ENCODE peak calls at places on chromosomes 6 and 20, in six cellular contexts. S is neural progenitor cell, T is cardiac muscle cell, B is OCI-LY7, M is IMR-90, R is GM23248. X is an unnamed sample. For H3K36me3, the result is how much of the 10 kb centered on the place peaks cover.

GRCh38 chr20:63122626-63123025 is 93.3 kb downstream of the YTHDF1 start:
- DNase-seq in M (no peak), R (no peak), B (no peak), S (no peak), T (no peak), X (no peak)

GRCh38 chr6:132569170-132569569 is 952 bp upstream of the TAAR6 start:
- DNase-seq in T (no peak), S (no peak), B (no peak), R (no peak), M (no peak), X (no peak)

GRCh38 chr20:29408034-29408695 is 1849.3 kb upstream of the DEFB115 start:
- DNase-seq in S (no peak), R (no peak), M (no peak), T (no peak), B (no peak), X (no peak)

GRCh38 chr6:42451146-42451594 is 556 bp downstream of the TRERF1 start:
- DNase-seq in M (no peak), R (peak), B (no peak), T (no peak), S (no peak), X (peak)

GRCh38 chr6:168247456-168248147 is 72.0 kb downstream of the DACT2 start:
- DNase-seq in M (no peak), T (no peak), B (no peak), R (peak), S (no peak), X (peak)

GRCh38 chr6:27312146-27312949 is at the start of gene POM121L2:
- DNase-seq in R (peak), B (peak), S (peak), M (peak), T (peak), X (peak)

GRCh38 chr6:134589512-134589911 is 271.6 kb upstream of the SGK1 start:
- DNase-seq in M (peak), S (no peak), B (no peak), T (no peak), R (peak), X (no peak)

GRCh38 chr6:165895421-165896165 is 232.6 kb upstream of the PDE10A start:
- DNase-seq in M (no peak), T (no peak), S (no peak), B (no peak), R (peak), X (peak)

GRCh38 chr20:14189794-14190402 is 147.5 kb downstream of the FLRT3 start:
- DNase-seq in M (peak), T (peak), S (peak), R (peak), B (peak), X (peak)

GRCh38 chr6:83226517-83226916 is 33.4 kb downstream of the RWDD2A start:
- DNase-seq in M (peak), T (no peak), S (no peak), R (no peak), B (no peak), X (no peak)

DNA sequence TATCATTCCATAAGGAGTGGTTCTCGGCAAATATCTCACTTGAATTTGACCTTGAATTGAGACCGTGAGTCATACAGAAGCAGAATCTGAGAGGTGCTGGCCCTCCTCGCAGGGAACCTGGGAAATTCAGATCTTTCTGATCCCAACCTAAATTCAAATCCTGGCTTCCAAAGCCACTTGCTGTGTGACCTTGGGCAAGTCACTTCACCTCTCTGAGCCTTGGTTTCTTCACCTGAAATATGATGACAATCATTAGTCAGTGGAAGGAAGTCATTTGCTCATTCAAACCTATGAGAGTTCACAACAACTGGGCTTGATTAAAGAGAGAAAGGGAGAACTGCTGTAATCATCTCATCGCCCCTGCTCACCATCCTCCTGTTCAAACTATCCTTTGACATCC is 7.2 kb downstream of the BPIFA3 start:
- DNase-seq in S (no peak), R (no peak), T (no peak), B (no peak), M (no peak), X (no peak)
- H3K36me3 ChIP-seq in S (under half), R (under half), T (under half), B (under half), M (under half), X (under half)

DNA sequence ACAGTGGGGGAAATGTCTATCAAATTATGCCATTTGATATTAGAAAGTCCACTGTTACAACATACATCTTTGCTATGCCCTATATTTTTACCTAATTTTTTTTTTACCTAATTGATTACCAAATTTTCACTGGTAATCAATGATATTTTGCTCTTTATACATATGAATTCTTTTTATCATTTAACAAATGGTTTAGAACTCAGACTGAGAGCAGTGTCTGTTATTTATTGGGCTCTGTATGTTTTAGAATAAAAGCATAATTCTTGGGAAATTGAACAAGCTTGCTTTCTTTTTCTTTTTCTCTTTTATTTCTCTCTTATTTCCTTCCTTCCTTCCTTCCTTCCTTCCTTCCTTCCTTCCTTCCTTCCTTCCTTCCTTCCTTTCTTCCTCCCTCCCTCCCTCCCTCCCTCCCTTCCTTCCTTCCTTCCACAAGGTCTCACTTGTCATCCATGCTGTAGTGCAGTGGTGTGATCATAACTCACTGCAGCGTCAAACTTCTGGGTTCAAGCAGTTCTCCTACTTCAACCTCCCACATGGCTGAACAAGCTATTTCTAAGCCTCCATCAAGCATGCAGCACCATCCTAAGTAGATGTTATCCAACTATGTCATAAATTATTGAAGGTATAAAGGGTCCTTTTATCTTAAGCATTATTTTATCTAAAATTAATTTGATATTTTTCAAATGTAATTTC is 911.7 kb upstream of the CITED2 start:
- DNase-seq in M (no peak), R (no peak), T (no peak), B (no peak), S (no peak), X (no peak)
- H3K36me3 ChIP-seq in M (under half), R (under half), T (under half), B (under half), S (under half), X (under half)

GRCh38 chr6:125285353-125285752 is 16.4 kb downstream of the HDDC2 start:
- DNase-seq in S (no peak), R (no peak), M (no peak), B (no peak), T (no peak), X (no peak)

GRCh38 chr6:125287718-125288117 is 14.0 kb downstream of the HDDC2 start:
- DNase-seq in B (no peak), S (no peak), R (no peak), M (no peak), T (no peak), X (no peak)

GRCh38 chr6:125279961-125280360 is 21.8 kb downstream of the HDDC2 start:
- DNase-seq in S (no peak), B (no peak), R (no peak), T (no peak), M (no peak), X (no peak)

DNA sequence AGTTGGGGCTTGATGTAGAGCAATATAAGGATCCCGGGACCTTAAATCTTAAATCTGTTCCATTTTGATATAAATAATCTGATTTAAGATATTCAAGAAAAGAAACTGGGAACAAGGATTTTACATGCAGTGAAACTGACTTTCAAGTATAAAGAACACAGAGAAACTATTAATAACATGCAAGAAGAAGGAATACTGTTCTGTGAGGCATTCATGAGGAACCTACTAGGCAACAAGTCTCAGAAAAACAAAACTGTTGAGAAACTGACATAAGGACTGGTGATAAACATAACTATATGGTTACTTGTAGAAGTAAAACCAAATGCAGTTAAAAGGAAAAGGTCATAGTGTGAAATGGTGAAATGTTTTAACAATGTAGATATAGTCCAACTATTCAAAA is 15.8 kb downstream of the HDDC2 start:
- DNase-seq in M (peak), B (no peak), T (no peak), R (peak), S (no peak), X (no peak)
- H3K36me3 ChIP-seq in M (under half), B (half or more), T (under half), R (under half), S (under half), X (under half)

DNA sequence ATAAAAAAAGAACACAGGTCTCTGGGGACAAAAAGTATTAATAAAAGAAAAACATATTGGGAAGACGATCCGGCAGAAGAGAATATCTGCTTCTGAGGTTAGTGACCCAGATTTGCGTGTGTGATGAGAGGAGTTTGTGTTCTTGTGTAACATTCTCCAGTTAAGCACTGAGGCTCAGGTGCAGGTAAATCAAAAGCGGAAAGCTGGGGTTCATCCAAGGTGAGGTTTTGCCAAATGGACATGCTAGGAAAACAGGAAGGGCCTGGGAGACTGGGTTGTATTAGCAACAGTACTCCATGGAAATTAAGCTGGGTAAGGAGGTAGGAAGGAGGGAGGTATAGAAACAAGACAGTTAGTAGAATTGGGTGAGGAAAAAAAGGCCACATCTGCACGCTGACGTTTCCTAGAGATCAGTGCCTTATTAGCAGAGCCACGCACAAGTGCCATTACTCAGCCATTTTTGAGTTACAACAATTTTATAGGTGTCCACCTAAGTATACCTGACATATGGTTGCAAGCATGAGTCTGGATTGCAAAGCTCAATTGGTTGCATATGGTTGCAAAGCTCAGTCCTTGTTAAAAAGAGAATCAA is 139.6 kb downstream of the ZMYND8 start:
- DNase-seq in B (no peak), M (no peak), R (no peak), T (no peak), S (no peak), X (no peak)
- H3K36me3 ChIP-seq in B (half or more), M (half or more), R (under half), T (under half), S (under half), X (under half)

DNA sequence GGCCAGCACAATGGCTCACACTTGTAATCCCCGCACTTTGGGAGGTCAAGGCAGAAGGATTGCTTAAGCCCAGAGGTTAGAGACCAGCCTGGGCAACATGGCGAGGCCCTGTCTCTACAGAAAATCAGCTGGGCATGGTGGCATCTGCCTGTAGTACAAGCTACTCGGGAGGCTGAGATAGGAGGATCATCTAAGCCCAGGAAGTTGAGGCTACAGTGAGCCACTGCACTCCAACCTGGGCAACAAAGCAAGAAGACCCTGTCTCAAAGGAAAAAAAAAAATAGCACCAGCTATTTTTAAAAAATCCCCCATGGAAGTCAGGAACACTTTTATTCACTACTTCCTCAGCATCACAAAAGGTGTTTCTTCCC is 45.2 kb upstream of the FOXQ1 start:
- DNase-seq in B (no peak), S (no peak), M (no peak), R (no peak), T (no peak), X (no peak)
- H3K36me3 ChIP-seq in B (under half), S (under half), M (under half), R (under half), T (under half), X (under half)

DNA sequence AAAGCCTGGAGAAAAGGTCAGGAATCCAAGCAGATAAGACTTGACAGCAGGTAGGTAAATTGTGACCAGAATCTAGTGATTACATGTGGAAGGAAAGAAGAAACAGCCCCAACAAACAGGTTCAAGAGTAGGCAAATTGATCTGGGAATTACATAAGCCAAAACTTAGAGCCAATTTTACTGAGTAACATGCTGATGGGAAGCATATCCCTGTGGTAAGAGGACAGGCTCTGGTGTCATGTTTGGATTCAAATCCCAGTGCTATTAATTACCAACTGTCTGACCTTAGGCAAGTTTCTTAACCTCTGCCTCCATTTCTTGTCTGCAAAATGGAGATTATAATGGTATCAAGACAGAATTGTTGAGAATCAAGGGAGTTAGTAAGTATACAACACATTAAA is 20.4 kb downstream of the MCM9 start:
- DNase-seq in M (no peak), T (no peak), R (no peak), B (no peak), S (no peak), X (no peak)
- H3K36me3 ChIP-seq in M (under half), T (under half), R (under half), B (half or more), S (under half), X (under half)

X was measured in small intestine.